ENCODE peak calls at places on chromosomes 4 and X, in nine cellular contexts. G, O, S, E, Y, L, J, H and A are unnamed samples.

GRCh38 chr4:83780334-83780733 is 244.4 kb downstream of the GPAT3 start:
- DNase-seq in G (no peak), O (no peak), S (no peak), E (no peak), Y (no peak), L (no peak), J (no peak), H (no peak), A (no peak)

GRCh38 chrX:79095441-79096338 is 48.8 kb upstream of the GPR174 start:
- DNase-seq in G (no peak), O (no peak), S (no peak), E (no peak), Y (no peak), L (no peak), J (no peak), H (no peak), A (no peak)

GRCh38 chrX:151973851-151974335 is 583 bp downstream of the GABRE start:
- DNase-seq in G (peak; percentile 14), O (no peak), S (peak; percentile 54), E (peak; percentile 30), Y (no peak), L (no peak), J (no peak), H (peak; percentile 74), A (no peak)

GRCh38 chr4:31104033-31104432 is 383.9 kb downstream of the PCDH7 start:
- DNase-seq in G (no peak), O (no peak), S (no peak), E (no peak), Y (no peak), L (peak; percentile 44), J (no peak), H (no peak), A (no peak)

GRCh38 chr4:7973545-7973981 is 33.9 kb upstream of the AFAP1 start:
- DNase-seq in G (no peak), O (no peak), S (no peak), E (peak; percentile 65), Y (no peak), L (peak; percentile 77), J (no peak), H (no peak), A (no peak)

GRCh38 chr4:21964762-21965319 is 16.3 kb upstream of the KCNIP4 start:
- DNase-seq in G (no peak), O (no peak), S (no peak), E (no peak), Y (no peak), L (no peak), J (no peak), H (no peak), A (no peak)

GRCh38 chr4:14532436-14532835 is 469.8 kb upstream of the CPEB2 start:
- DNase-seq in G (no peak), O (no peak), S (no peak), E (no peak), Y (no peak), L (no peak), J (no peak), H (no peak), A (no peak)

GRCh38 chrX:43876680-43877079 is 5.6 kb downstream of the MAOB start:
- DNase-seq in G (no peak), O (no peak), S (no peak), E (no peak), Y (no peak), L (no peak), J (no peak), H (no peak), A (no peak)

GRCh38 chr4:37699874-37700481 is 13.8 kb upstream of the RELL1 start:
- DNase-seq in G (no peak), O (no peak), S (no peak), E (no peak), Y (no peak), L (no peak), J (no peak), H (no peak), A (no peak)

GRCh38 chr4:7399433-7400234 is 35.1 kb downstream of the PSAPL1 start:
- DNase-seq in G (no peak), O (no peak), S (no peak), E (no peak), Y (no peak), L (no peak), J (no peak), H (no peak), A (no peak)

GRCh38 chr4:13918110-13918509 is 290.6 kb upstream of the BOD1L1 start:
- DNase-seq in G (no peak), O (no peak), S (no peak), E (peak; percentile 69), Y (no peak), L (peak; percentile 99), J (no peak), H (peak; percentile 58), A (no peak)

GRCh38 chr4:182843813-182844325 is 73.3 kb downstream of the DCTD start:
- DNase-seq in G (no peak), O (no peak), S (no peak), E (no peak), Y (no peak), L (no peak), J (no peak), H (no peak), A (no peak)

GRCh38 chr4:169906821-169907220 is 119.4 kb downstream of the MFAP3L start:
- DNase-seq in G (no peak), O (no peak), S (no peak), E (no peak), Y (no peak), L (no peak), J (no peak), H (no peak), A (no peak)

GRCh38 chr4:185512516-185512915 is 22.8 kb downstream of the PDLIM3 start:
- DNase-seq in G (no peak), O (no peak), S (no peak), E (peak; percentile 55), Y (no peak), L (peak; percentile 83), J (no peak), H (no peak), A (no peak)

GRCh38 chr4:164169591-164169990 is 584.3 kb upstream of the SMIM31 start:
- DNase-seq in G (no peak), O (no peak), S (no peak), E (no peak), Y (no peak), L (peak; percentile 67), J (no peak), H (no peak), A (no peak)

GRCh38 chrX:137313627-137314026 is 252.3 kb upstream of the ZIC3 start:
- DNase-seq in G (no peak), O (no peak), S (no peak), E (no peak), Y (no peak), L (no peak), J (no peak), H (no peak), A (no peak)

GRCh38 chr4:105520819-105521790 is 31.3 kb upstream of the ARHGEF38 start:
- DNase-seq in G (peak; percentile 52), O (no peak), S (no peak), E (peak; percentile 63), Y (peak; percentile 60), L (peak; percentile 54), J (peak; percentile 2), H (no peak), A (peak; percentile 32)

GRCh38 chr4:6472387-6473263 is at the start of gene PPP2R2C:
- DNase-seq in G (no peak), O (no peak), S (no peak), E (no peak), Y (no peak), L (no peak), J (no peak), H (no peak), A (no peak)

GRCh38 chrX:40380649-40381488 is 199.9 kb upstream of the ATP6AP2 start:
- DNase-seq in G (no peak), O (no peak), S (no peak), E (no peak), Y (no peak), L (no peak), J (peak; percentile 30), H (peak; percentile 51), A (no peak)

GRCh38 chr4:4598851-4599411 is 57.1 kb upstream of the STX18 start:
- DNase-seq in G (no peak), O (no peak), S (no peak), E (no peak), Y (no peak), L (no peak), J (no peak), H (no peak), A (no peak)

GRCh38 chr4:185145572-185145971 is 2.5 kb downstream of the SLC25A4 start:
- DNase-seq in G (no peak), O (no peak), S (no peak), E (no peak), Y (no peak), L (no peak), J (no peak), H (peak; percentile 71), A (no peak)

GRCh38 chrX:51608071-51608470 is 10.6 kb downstream of the CENPVL3 start:
- DNase-seq in G (no peak), O (no peak), S (no peak), E (peak; percentile 14), Y (no peak), L (peak; percentile 53), J (no peak), H (no peak), A (no peak)

GRCh38 chrX:85024044-85024443 is 20.4 kb downstream of the APOOL start:
- DNase-seq in G (no peak), O (no peak), S (no peak), E (peak; percentile 9), Y (no peak), L (peak; percentile 76), J (no peak), H (no peak), A (no peak)

GRCh38 chr4:59704621-59705020 is 1495.5 kb upstream of the ADGRL3 start:
- DNase-seq in G (no peak), O (no peak), S (no peak), E (no peak), Y (no peak), L (no peak), J (no peak), H (no peak), A (no peak)

GRCh38 chrX:68892651-68893050 is 63.8 kb downstream of the EFNB1 start:
- DNase-seq in G (no peak), O (no peak), S (no peak), E (no peak), Y (no peak), L (no peak), J (no peak), H (no peak), A (no peak)

GRCh38 chr4:38150021-38150671 is 189.9 kb downstream of the PTTG2 start:
- DNase-seq in G (no peak), O (no peak), S (no peak), E (peak; percentile 41), Y (no peak), L (peak; percentile 88), J (no peak), H (no peak), A (no peak)

GRCh38 chr4:106898621-106899230 is 137.4 kb downstream of the DKK2 start:
- DNase-seq in G (peak; percentile 60), O (no peak), S (no peak), E (peak; percentile 65), Y (peak; percentile 61), L (peak; percentile 73), J (no peak), H (no peak), A (peak; percentile 51)

GRCh38 chr4:89486042-89486441 is 178.4 kb upstream of the GPRIN3 start:
- DNase-seq in G (peak; percentile 13), O (no peak), S (no peak), E (peak; percentile 60), Y (no peak), L (peak; percentile 61), J (no peak), H (no peak), A (no peak)

GRCh38 chr4:185244763-185245162 is 35.4 kb downstream of the SNX25 start:
- DNase-seq in G (no peak), O (no peak), S (no peak), E (no peak), Y (no peak), L (no peak), J (no peak), H (no peak), A (no peak)